ENCODE peak calls at places on chromosomes 16 and 17, in five cellular contexts. H is fibroblast of lung, P is OCI-LY7, R is psoas muscle, G is left lung. C is an unnamed sample.
A peak's percentile ranks its signal among the peaks of the same experiment; 100 is the strongest.

GRCh38 chr16:19935696-19936095 is 51.0 kb upstream of the GPRC5B start:
- DNase-seq in G (no peak), H (no peak), R (no peak), P (no peak), C (no peak)

GRCh38 chr17:3935140-3935542 is 18.9 kb upstream of the P2RX1 start:
- DNase-seq in R (peak; percentile 49), H (peak; percentile 72), G (peak; percentile 77), P (peak; percentile 71), C (no peak)

GRCh38 chr17:35879748-35880654 is at the start of gene CCL5:
- DNase-seq in P (peak; percentile 14), R (no peak), H (no peak), G (no peak), C (no peak)

GRCh38 chr16:57307365-57307764 is 22.9 kb upstream of the PLLP start:
- DNase-seq in P (no peak), G (no peak), H (no peak), R (no peak), C (no peak)

GRCh38 chr17:75240394-75241142 is 20.8 kb downstream of the GGA3 start:
- DNase-seq in P (peak; percentile 72), G (no peak), R (peak; percentile 53), H (peak; percentile 24), C (no peak)

GRCh38 chr17:41710472-41711090 is 1.6 kb upstream of the GAST start:
- DNase-seq in G (no peak), H (peak; percentile 91), P (no peak), R (no peak), C (no peak)

GRCh38 chr17:77100009-77100408 is 40.8 kb upstream of the SEC14L1 start:
- DNase-seq in H (no peak), R (peak; percentile 62), P (no peak), G (peak; percentile 90), C (peak; percentile 81)

GRCh38 chr16:58644108-58644507 is 14.5 kb upstream of the CNOT1 start:
- DNase-seq in H (no peak), G (no peak), P (no peak), R (no peak), C (no peak)

GRCh38 chr16:66832661-66833305 is 2.0 kb upstream of the NAE1 start:
- DNase-seq in G (no peak), H (peak; percentile 48), R (no peak), P (no peak), C (no peak)

DNA sequence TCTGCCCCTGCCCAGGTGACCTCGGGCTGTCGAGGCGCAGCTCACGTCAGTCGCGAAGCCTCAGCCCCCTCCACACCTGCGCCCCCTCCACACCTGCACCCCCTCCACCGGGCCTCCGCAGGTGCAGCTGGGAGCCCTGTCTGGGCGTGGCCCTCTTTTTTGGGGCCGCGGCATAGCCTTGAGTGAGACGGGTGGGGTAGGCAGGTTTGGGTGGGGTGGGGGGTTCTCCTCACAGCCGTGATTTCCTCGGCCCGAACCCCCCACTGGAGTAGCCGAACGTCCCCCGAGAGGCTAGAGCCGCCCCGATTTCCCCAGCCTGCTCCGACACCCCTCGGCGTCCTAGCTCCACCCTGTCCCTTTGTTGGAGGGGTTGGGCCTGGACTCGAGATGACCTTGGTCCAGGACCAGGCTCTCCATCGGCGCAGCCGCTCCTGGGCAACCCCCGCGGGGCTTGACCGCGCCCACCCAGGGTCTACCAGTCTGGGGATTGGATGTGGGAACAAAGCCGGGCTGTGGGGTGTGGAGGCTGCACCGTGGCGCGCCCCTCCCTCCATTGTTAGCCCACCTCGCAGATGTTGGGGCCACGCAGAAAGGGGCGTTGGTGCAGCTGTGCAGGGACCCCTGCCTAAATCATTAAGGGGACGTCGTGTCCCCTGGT is 627 bp downstream of the TUBB3 start:
- DNase-seq in G (no peak), H (no peak), P (no peak), R (no peak), C (no peak)
- H3K4me1 ChIP-seq in G (peaks cover 33% of the 10 kb centered on the region), H (peaks cover 21% of the 10 kb centered on the region), P (peaks cover 44% of the 10 kb centered on the region), R (peaks cover 7% of the 10 kb centered on the region), C (no peaks in the 10 kb centered on the region)

GRCh38 chr16:88753191-88753590 is 31.8 kb downstream of the PIEZO1 start:
- DNase-seq in H (no peak), P (no peak), R (no peak), G (no peak), C (no peak)
- TF ChIP-seq CTCF in H (no peak), P (peak; percentile 45), R (no peak), G (no peak), C (no peak)

DNA sequence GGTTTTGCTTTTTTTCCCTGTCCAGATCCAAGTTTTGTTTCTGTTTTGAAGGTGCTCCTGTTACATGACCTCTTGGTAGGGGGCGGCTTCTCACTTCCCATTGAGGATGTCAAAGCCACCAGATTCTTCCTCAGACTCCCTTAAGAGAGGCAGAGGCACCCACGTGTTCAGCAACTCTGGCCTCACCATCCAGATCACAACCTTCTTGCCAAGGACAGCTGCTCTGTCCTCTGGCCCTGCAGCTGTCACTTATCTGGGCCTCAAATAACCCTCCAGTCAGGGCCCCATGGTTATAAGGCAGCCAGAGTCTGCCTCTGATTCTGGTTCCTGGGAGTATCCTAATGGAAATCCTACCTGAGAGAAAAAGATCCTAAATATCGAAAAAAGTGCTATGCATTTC is 208.4 kb downstream of the STX8 start:
- DNase-seq in G (no peak), P (no peak), H (no peak), R (no peak), C (no peak)
- H3K4me1 ChIP-seq in G (peaks cover 5% of the 10 kb centered on the region), P (no peaks in the 10 kb centered on the region), H (no peaks in the 10 kb centered on the region), R (peaks cover 24% of the 10 kb centered on the region), C (peaks cover 22% of the 10 kb centered on the region)

GRCh38 chr16:67977005-67977404 is 3.3 kb downstream of the DPEP3 start:
- DNase-seq in R (no peak), P (no peak), G (no peak), H (no peak), C (no peak)

GRCh38 chr16:67977469-67978227 is 2.7 kb downstream of the DPEP3 start:
- DNase-seq in H (no peak), P (no peak), G (no peak), R (no peak), C (no peak)

GRCh38 chr16:67982011-67982696 is 1.9 kb upstream of the DPEP3 start:
- DNase-seq in P (no peak), H (no peak), G (no peak), R (no peak), C (no peak)

GRCh38 chr16:67976205-67976604 is 4.1 kb downstream of the DPEP3 start:
- DNase-seq in G (no peak), R (no peak), P (no peak), H (no peak), C (no peak)

DNA sequence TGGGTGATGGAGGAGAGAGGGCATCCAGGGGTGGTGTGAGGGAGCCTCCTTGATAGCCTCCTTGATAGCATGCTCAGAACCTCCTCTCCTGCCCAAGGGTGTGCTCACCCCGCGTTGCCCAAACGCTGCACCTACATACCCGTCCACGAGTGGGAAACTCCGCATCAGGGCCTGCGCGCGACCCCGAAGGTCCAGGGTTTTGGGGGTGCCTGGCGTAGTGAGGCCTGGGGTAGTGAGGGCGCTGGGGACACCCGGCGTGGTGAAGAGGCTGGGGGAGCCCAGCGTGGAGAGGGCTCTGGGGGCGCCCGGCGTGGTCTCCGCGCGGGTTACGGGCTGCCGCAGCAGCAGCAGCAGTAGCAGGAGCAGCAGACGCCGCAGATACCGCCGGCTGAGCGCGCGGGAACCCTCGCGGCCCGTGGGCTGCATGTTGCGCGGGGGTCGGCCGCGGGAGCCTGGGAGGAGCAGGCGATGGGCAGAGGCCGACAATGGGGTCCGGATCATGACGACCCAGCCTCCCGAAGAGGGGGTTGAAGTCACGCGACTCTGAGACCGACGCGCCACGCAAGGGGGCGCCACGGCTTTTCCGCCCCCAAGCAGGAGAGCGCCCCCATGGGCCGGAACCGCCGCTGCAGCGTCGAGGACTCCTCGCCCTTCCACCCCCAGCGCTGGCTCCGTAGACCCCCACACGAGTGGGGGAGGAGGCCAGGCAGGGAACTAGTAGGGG is at the start of gene DPEP3:
- DNase-seq in R (no peak), H (no peak), G (no peak), P (no peak), C (no peak)
- TF ChIP-seq CTCF in R (no peak), H (no peak), G (no peak), P (no peak), C (no peak)

GRCh38 chr17:48639982-48640857 is 14.1 kb upstream of the HOXB9 start:
- DNase-seq in P (no peak), R (no peak), G (no peak), H (no peak), C (no peak)

GRCh38 chr17:48642843-48643696 is 16.9 kb upstream of the HOXB9 start:
- DNase-seq in H (no peak), P (no peak), R (no peak), G (no peak), C (no peak)

GRCh38 chr17:48642059-48642842 is 16.1 kb upstream of the HOXB9 start:
- DNase-seq in R (no peak), G (no peak), P (no peak), H (no peak), C (no peak)

GRCh38 chr17:48640858-48641180 is 14.7 kb upstream of the HOXB9 start:
- DNase-seq in G (no peak), H (no peak), P (no peak), R (no peak), C (no peak)

GRCh38 chr17:48641541-48642058 is 15.4 kb upstream of the HOXB9 start:
- DNase-seq in R (no peak), H (no peak), G (no peak), P (no peak), C (no peak)
- H3K4me1 ChIP-seq in R (no peaks in the 10 kb centered on the region), H (no peaks in the 10 kb centered on the region), G (no peaks in the 10 kb centered on the region), P (no peaks in the 10 kb centered on the region), C (peaks cover 5% of the 10 kb centered on the region)

GRCh38 chr17:81702934-81703746 is at the start of gene MRPL12:
- DNase-seq in H (peak; percentile 87), P (peak; percentile 99), G (peak; percentile 95), R (peak; percentile 93), C (peak; percentile 93)
- TF ChIP-seq CTCF in H (no peak), P (no peak), G (peak; percentile 50), R (peak; percentile 21), C (no peak)

DNA sequence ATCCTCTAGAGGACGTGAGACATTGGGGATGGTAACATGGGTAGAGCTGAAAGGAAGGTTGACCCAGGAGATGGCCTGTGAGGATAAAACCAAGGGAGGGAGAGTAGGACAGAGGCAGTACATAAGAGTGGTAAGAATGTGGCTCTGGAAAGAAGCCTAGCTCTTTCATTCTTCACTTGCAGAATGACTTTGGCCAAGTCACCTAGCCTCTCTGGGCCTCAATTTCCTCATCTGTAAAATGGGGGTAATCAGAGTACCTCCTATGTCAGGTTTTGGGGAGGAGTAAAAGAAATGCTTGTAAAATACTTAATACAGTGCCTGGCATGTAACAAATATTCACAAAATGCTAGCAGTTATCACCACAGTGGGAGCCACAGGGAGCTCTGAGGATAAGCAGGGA is 6.9 kb downstream of the KDM6B start:
- DNase-seq in P (no peak), H (no peak), G (no peak), R (no peak), C (no peak)
- H3K4me1 ChIP-seq in P (peaks cover 48% of the 10 kb centered on the region), H (peaks cover 32% of the 10 kb centered on the region), G (peaks cover 35% of the 10 kb centered on the region), R (peaks cover 47% of the 10 kb centered on the region), C (no peaks in the 10 kb centered on the region)

GRCh38 chr16:1079786-1080525 is 7.4 kb downstream of the SSTR5 start:
- DNase-seq in H (no peak), G (no peak), R (no peak), P (no peak), C (no peak)
- TF ChIP-seq CTCF in H (no peak), G (no peak), R (no peak), P (no peak), C (no peak)

GRCh38 chr16:85006639-85007038 is 4.7 kb downstream of the ZDHHC7 start:
- DNase-seq in R (no peak), H (peak; percentile 55), G (no peak), P (no peak), C (no peak)
- H3K4me1 ChIP-seq in R (peaks cover 81% of the 10 kb centered on the region), H (peaks cover 37% of the 10 kb centered on the region), G (peaks cover 38% of the 10 kb centered on the region), P (peaks cover 15% of the 10 kb centered on the region), C (no peaks in the 10 kb centered on the region)

C was measured in right atrium auricular region.